ENCODE peak calls at places on chromosomes 4 and X, in four cellular contexts. One of them, this sample, is unnamed.

GRCh38 chr4:185932491-185932890 is 120.5 kb upstream of the SORBS2 start:
- DNase-seq in GM13976: no peak
- DNase-seq in AG04450: no peak
- DNase-seq in right lobe of liver: no peak
- DNase-seq in this sample: no peak

GRCh38 chrX:73447311-73447794 is 500 bp downstream of the CDX4 start:
- DNase-seq in GM13976: no peak
- DNase-seq in AG04450: no peak
- DNase-seq in right lobe of liver: no peak
- DNase-seq in this sample: no peak

GRCh38 chr4:145723336-145723735 is 43.4 kb downstream of the C4orf51 start:
- DNase-seq in GM13976: no peak
- DNase-seq in AG04450: no peak
- DNase-seq in right lobe of liver: no peak
- DNase-seq in this sample: no peak

GRCh38 chrX:65688403-65688881 is 21.0 kb downstream of the MSN start:
- DNase-seq in GM13976: peak; percentile 52
- DNase-seq in AG04450: no peak
- DNase-seq in right lobe of liver: peak; percentile 54
- DNase-seq in this sample: no peak

GRCh38 chr4:185004562-185005208 is 13.6 kb upstream of the HELT start:
- DNase-seq in GM13976: no peak
- DNase-seq in AG04450: no peak
- DNase-seq in right lobe of liver: no peak
- DNase-seq in this sample: no peak

GRCh38 chrX:74009041-74009440 is 294.9 kb upstream of the ZCCHC13 start:
- DNase-seq in GM13976: no peak
- DNase-seq in AG04450: no peak
- DNase-seq in right lobe of liver: no peak
- DNase-seq in this sample: peak; percentile 2

GRCh38 chr4:101678180-101678579 is 112.3 kb upstream of the BANK1 start:
- DNase-seq in GM13976: no peak
- DNase-seq in AG04450: no peak
- DNase-seq in right lobe of liver: no peak
- DNase-seq in this sample: no peak

GRCh38 chr4:87975466-87975865 is at the start of gene SPP1:
- DNase-seq in GM13976: peak; percentile 16
- DNase-seq in AG04450: no peak
- DNase-seq in right lobe of liver: no peak
- DNase-seq in this sample: peak; percentile 10

GRCh38 chrX:134338527-134338926 is 101.5 kb downstream of the CCDC160 start:
- DNase-seq in GM13976: no peak
- DNase-seq in AG04450: no peak
- DNase-seq in right lobe of liver: no peak
- DNase-seq in this sample: no peak

GRCh38 chr4:158042591-158043030 is 130.2 kb downstream of the GASK1B start:
- DNase-seq in GM13976: no peak
- DNase-seq in AG04450: peak; percentile 15
- DNase-seq in right lobe of liver: no peak
- DNase-seq in this sample: peak; percentile 9

GRCh38 chr4:117327491-117327890 is 242.1 kb upstream of the TRAM1L1 start:
- DNase-seq in GM13976: no peak
- DNase-seq in AG04450: no peak
- DNase-seq in right lobe of liver: no peak
- DNase-seq in this sample: no peak

GRCh38 chrX:48003367-48003757 is 427 bp downstream of the ZNF182 start:
- DNase-seq in GM13976: peak; percentile 25
- DNase-seq in AG04450: no peak
- DNase-seq in right lobe of liver: no peak
- DNase-seq in this sample: no peak

GRCh38 chrX:120736989-120737388 is 107.1 kb upstream of the C1GALT1C1 start:
- DNase-seq in GM13976: no peak
- DNase-seq in AG04450: no peak
- DNase-seq in right lobe of liver: no peak
- DNase-seq in this sample: peak; percentile 49

GRCh38 chr4:96913437-96914075 is 1073.7 kb downstream of the PDHA2 start:
- DNase-seq in GM13976: no peak
- DNase-seq in AG04450: no peak
- DNase-seq in right lobe of liver: no peak
- DNase-seq in this sample: peak; percentile 52

GRCh38 chr4:83889802-83890201 is 353.9 kb downstream of the GPAT3 start:
- DNase-seq in GM13976: no peak
- DNase-seq in AG04450: no peak
- DNase-seq in right lobe of liver: no peak
- DNase-seq in this sample: peak; percentile 74

GRCh38 chr4:72390409-72390808 is 178.6 kb downstream of the ADAMTS3 start:
- DNase-seq in GM13976: no peak
- DNase-seq in AG04450: no peak
- DNase-seq in right lobe of liver: no peak
- DNase-seq in this sample: peak; percentile 35

GRCh38 chrX:13081385-13082285 is 37.2 kb upstream of the FAM9C start:
- DNase-seq in GM13976: peak; percentile 25
- DNase-seq in AG04450: no peak
- DNase-seq in right lobe of liver: no peak
- DNase-seq in this sample: no peak

GRCh38 chrX:78687586-78687985 is 28.5 kb upstream of the RTL3 start:
- DNase-seq in GM13976: no peak
- DNase-seq in AG04450: no peak
- DNase-seq in right lobe of liver: no peak
- DNase-seq in this sample: no peak

GRCh38 chr4:185263419-185263818 is 54.0 kb downstream of the SNX25 start:
- DNase-seq in GM13976: no peak
- DNase-seq in AG04450: no peak
- DNase-seq in right lobe of liver: no peak
- DNase-seq in this sample: no peak

GRCh38 chr4:8281519-8282133 is 12.1 kb downstream of the HTRA3 start:
- DNase-seq in GM13976: no peak
- DNase-seq in AG04450: peak; percentile 38
- DNase-seq in right lobe of liver: no peak
- DNase-seq in this sample: no peak

GRCh38 chrX:97524340-97524739 is 640.6 kb downstream of the RPA4 start:
- DNase-seq in GM13976: no peak
- DNase-seq in AG04450: no peak
- DNase-seq in right lobe of liver: no peak
- DNase-seq in this sample: no peak

GRCh38 chr4:99679204-99679603 is 21.6 kb upstream of the C4orf54 start:
- DNase-seq in GM13976: no peak
- DNase-seq in AG04450: no peak
- DNase-seq in right lobe of liver: peak; percentile 91
- DNase-seq in this sample: peak; percentile 39

GRCh38 chr4:57074753-57075152 is 35.4 kb downstream of the IGFBP7 start:
- DNase-seq in GM13976: no peak
- DNase-seq in AG04450: peak; percentile 74
- DNase-seq in right lobe of liver: no peak
- DNase-seq in this sample: peak; percentile 89

GRCh38 chr4:2934077-2934812 is 29.0 kb downstream of the NOP14 start:
- DNase-seq in GM13976: peak; percentile 69
- DNase-seq in AG04450: no peak
- DNase-seq in right lobe of liver: peak; percentile 66
- DNase-seq in this sample: peak; percentile 47

GRCh38 chr4:136329042-136329662 is 1203.1 kb downstream of the PCDH18 start:
- DNase-seq in GM13976: no peak
- DNase-seq in AG04450: no peak
- DNase-seq in right lobe of liver: no peak
- DNase-seq in this sample: peak; percentile 8

GRCh38 chr4:75434105-75434504 is 80.1 kb downstream of the RCHY1 start:
- DNase-seq in GM13976: no peak
- DNase-seq in AG04450: no peak
- DNase-seq in right lobe of liver: no peak
- DNase-seq in this sample: no peak

DNA sequence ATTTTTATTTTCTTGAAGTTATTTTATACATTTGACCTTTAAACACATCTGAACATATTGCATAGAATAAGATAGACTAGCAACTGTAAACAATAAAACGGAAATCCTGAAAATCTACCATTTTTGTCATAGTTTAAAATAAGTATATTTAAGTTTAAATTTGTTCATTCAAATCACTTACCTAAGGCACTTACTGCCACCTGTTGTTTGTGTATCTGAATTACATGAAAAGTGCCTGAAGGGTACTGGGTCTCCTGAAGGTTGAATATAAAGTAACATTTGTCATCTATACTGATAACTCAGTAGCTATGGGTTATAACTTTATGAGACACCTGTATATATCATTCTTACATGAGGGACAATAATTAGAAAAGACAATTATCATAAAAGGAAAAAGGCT is 38.6 kb downstream of the TRPC5 start:
- DNase-seq in GM13976: no peak
- DNase-seq in AG04450: no peak
- DNase-seq in right lobe of liver: no peak
- DNase-seq in this sample: peak; percentile 42
- TF ChIP-seq CTCF in GM13976: no peak
- TF ChIP-seq CTCF in AG04450: no peak
- TF ChIP-seq CTCF in right lobe of liver: peak; percentile 41
- TF ChIP-seq CTCF in this sample: peak; percentile 39

GRCh38 chr4:130563185-130563890 is 1467.4 kb downstream of the C4orf33 start:
- DNase-seq in GM13976: no peak
- DNase-seq in AG04450: peak; percentile 51
- DNase-seq in right lobe of liver: no peak
- DNase-seq in this sample: peak; percentile 91
- TF ChIP-seq CTCF in GM13976: no peak
- TF ChIP-seq CTCF in AG04450: peak; percentile 79
- TF ChIP-seq CTCF in right lobe of liver: peak; percentile 37
- TF ChIP-seq CTCF in this sample: peak; percentile 34

GRCh38 chrX:95764972-95765451 is 919.6 kb upstream of the DIAPH2 start:
- DNase-seq in GM13976: peak; percentile 6
- DNase-seq in AG04450: no peak
- DNase-seq in right lobe of liver: peak; percentile 35
- DNase-seq in this sample: peak; percentile 67
- TF ChIP-seq CTCF in GM13976: no peak
- TF ChIP-seq CTCF in AG04450: peak; percentile 52
- TF ChIP-seq CTCF in right lobe of liver: peak; percentile 53
- TF ChIP-seq CTCF in this sample: peak; percentile 48

GRCh38 chrX:70422886-70423336 is at the start of gene GDPD2:
- DNase-seq in GM13976: no peak
- DNase-seq in AG04450: no peak
- DNase-seq in right lobe of liver: no peak
- DNase-seq in this sample: peak; percentile 25
- TF ChIP-seq CTCF in GM13976: no peak
- TF ChIP-seq CTCF in AG04450: peak; percentile 27
- TF ChIP-seq CTCF in right lobe of liver: no peak
- TF ChIP-seq CTCF in this sample: no peak

GRCh38 chr4:1346781-1347409 is at the start of gene UVSSA:
- DNase-seq in GM13976: peak; percentile 100
- DNase-seq in AG04450: peak; percentile 99
- DNase-seq in right lobe of liver: peak; percentile 100
- DNase-seq in this sample: peak; percentile 99

GRCh38 chr4:1348014-1348513 is 1.1 kb downstream of the UVSSA start:
- DNase-seq in GM13976: no peak
- DNase-seq in AG04450: no peak
- DNase-seq in right lobe of liver: no peak
- DNase-seq in this sample: no peak

GRCh38 chr4:1344696-1345095 is 2.3 kb upstream of the UVSSA start:
- DNase-seq in GM13976: no peak
- DNase-seq in AG04450: no peak
- DNase-seq in right lobe of liver: no peak
- DNase-seq in this sample: no peak

GRCh38 chr4:1347410-1347864 is 429 bp downstream of the UVSSA start:
- DNase-seq in GM13976: peak; percentile 83
- DNase-seq in AG04450: peak; percentile 55
- DNase-seq in right lobe of liver: peak; percentile 77
- DNase-seq in this sample: peak; percentile 68

GRCh38 chr4:1345905-1346780 is 865 bp upstream of the UVSSA start:
- DNase-seq in GM13976: peak; percentile 66
- DNase-seq in AG04450: no peak
- DNase-seq in right lobe of liver: no peak
- DNase-seq in this sample: peak; percentile 47
- TF ChIP-seq CTCF in GM13976: peak; percentile 30
- TF ChIP-seq CTCF in AG04450: peak; percentile 44
- TF ChIP-seq CTCF in right lobe of liver: no peak
- TF ChIP-seq CTCF in this sample: peak; percentile 25

GRCh38 chr4:5822617-5823016 is 70.3 kb downstream of the CRMP1 start:
- DNase-seq in GM13976: no peak
- DNase-seq in AG04450: no peak
- DNase-seq in right lobe of liver: no peak
- DNase-seq in this sample: no peak

GRCh38 chr4:5824227-5824626 is 68.7 kb downstream of the CRMP1 start:
- DNase-seq in GM13976: no peak
- DNase-seq in AG04450: no peak
- DNase-seq in right lobe of liver: no peak
- DNase-seq in this sample: no peak

GRCh38 chr4:5824635-5825034 is 68.3 kb downstream of the CRMP1 start:
- DNase-seq in GM13976: peak; percentile 56
- DNase-seq in AG04450: no peak
- DNase-seq in right lobe of liver: no peak
- DNase-seq in this sample: peak; percentile 47

GRCh38 chr4:5823542-5824211 is 69.2 kb downstream of the CRMP1 start:
- DNase-seq in GM13976: no peak
- DNase-seq in AG04450: no peak
- DNase-seq in right lobe of liver: no peak
- DNase-seq in this sample: no peak

GRCh38 chr4:5821665-5822358 is 71.1 kb downstream of the CRMP1 start:
- DNase-seq in GM13976: no peak
- DNase-seq in AG04450: no peak
- DNase-seq in right lobe of liver: no peak
- DNase-seq in this sample: no peak
- TF ChIP-seq CTCF in GM13976: peak; percentile 23
- TF ChIP-seq CTCF in AG04450: peak; percentile 57
- TF ChIP-seq CTCF in right lobe of liver: peak; percentile 32
- TF ChIP-seq CTCF in this sample: peak; percentile 52

GRCh38 chr4:176792348-176793059 is at the start of gene VEGFC:
- DNase-seq in GM13976: peak; percentile 59
- DNase-seq in AG04450: no peak
- DNase-seq in right lobe of liver: peak; percentile 53
- DNase-seq in this sample: peak; percentile 72
- TF ChIP-seq CTCF in GM13976: peak; percentile 19
- TF ChIP-seq CTCF in AG04450: no peak
- TF ChIP-seq CTCF in right lobe of liver: peak; percentile 13
- TF ChIP-seq CTCF in this sample: peak; percentile 4